ENCODE peak calls at places on chromosomes 12 and 14, in ten cellular contexts. O, F, U, S, M, A, N, L, C and R are unnamed samples.

GRCh38 chr14:67999290-67999689 is 179.7 kb downstream of the RAD51B start:
- DNase-seq in O (no peak), F (peak), U (no peak), S (no peak), M (no peak), A (no peak), N (no peak), L (no peak), C (no peak), R (peak)

GRCh38 chr12:92183575-92183974 is 37.9 kb upstream of the BTG1 start:
- DNase-seq in O (no peak), F (no peak), U (no peak), S (no peak), M (no peak), A (no peak), N (no peak), L (no peak), C (no peak), R (no peak)

GRCh38 chr14:102588821-102589220 is 3.6 kb upstream of the RCOR1 start:
- DNase-seq in O (no peak), F (no peak), U (no peak), S (no peak), M (no peak), A (no peak), N (no peak), L (no peak), C (no peak), R (no peak)

GRCh38 chr14:28762949-28763313 is 3.7 kb upstream of the FOXG1 start:
- DNase-seq in O (no peak), F (no peak), U (no peak), S (no peak), M (no peak), A (no peak), N (no peak), L (no peak), C (no peak), R (no peak)

GRCh38 chr12:51511546-51512260 is 79.3 kb upstream of the SCN8A start:
- DNase-seq in O (no peak), F (no peak), U (no peak), S (no peak), M (no peak), A (peak), N (no peak), L (no peak), C (no peak), R (no peak)

GRCh38 chr14:59018978-59019377 is 169.5 kb upstream of the DAAM1 start:
- DNase-seq in O (peak), F (peak), U (no peak), S (no peak), M (no peak), A (peak), N (no peak), L (no peak), C (no peak), R (peak)

GRCh38 chr14:63875311-63875710 is 22.5 kb downstream of the SYNE2 start:
- DNase-seq in O (peak), F (peak), U (no peak), S (peak), M (no peak), A (no peak), N (no peak), L (no peak), C (no peak), R (peak)

GRCh38 chr12:52164624-52165023 is 27.2 kb downstream of the KRT80 start:
- DNase-seq in O (peak), F (no peak), U (no peak), S (no peak), M (no peak), A (no peak), N (peak), L (no peak), C (no peak), R (peak)

GRCh38 chr12:111450676-111451075 is 45.0 kb downstream of the SH2B3 start:
- DNase-seq in O (no peak), F (no peak), U (no peak), S (peak), M (no peak), A (peak), N (no peak), L (peak), C (peak), R (no peak)

GRCh38 chr14:96062506-96062905 is 23.3 kb downstream of the C14orf132 start:
- DNase-seq in O (no peak), F (no peak), U (no peak), S (no peak), M (no peak), A (peak), N (no peak), L (no peak), C (no peak), R (no peak)

GRCh38 chr12:133106253-133106652 is 23.8 kb downstream of the ZNF891 start:
- DNase-seq in O (peak), F (peak), U (no peak), S (no peak), M (no peak), A (no peak), N (no peak), L (no peak), C (no peak), R (no peak)

GRCh38 chr12:80045594-80045993 is 53.7 kb upstream of the OTOGL start:
- DNase-seq in O (no peak), F (peak), U (peak), S (no peak), M (no peak), A (no peak), N (no peak), L (no peak), C (no peak), R (peak)

GRCh38 chr12:98757455-98757854 is 112.4 kb downstream of the APAF1 start:
- DNase-seq in O (no peak), F (no peak), U (no peak), S (no peak), M (no peak), A (no peak), N (no peak), L (peak), C (no peak), R (no peak)

GRCh38 chr14:58428011-58428807 is 690 bp downstream of the KIAA0586 start:
- DNase-seq in O (peak), F (peak), U (no peak), S (peak), M (peak), A (peak), N (peak), L (no peak), C (no peak), R (peak)

GRCh38 chr12:57724003-57724935 is 14.3 kb downstream of the AGAP2 start:
- DNase-seq in O (no peak), F (no peak), U (no peak), S (no peak), M (no peak), A (peak), N (no peak), L (no peak), C (no peak), R (no peak)

GRCh38 chr12:85947286-85947685 is 73.2 kb downstream of the NTS start:
- DNase-seq in O (no peak), F (no peak), U (no peak), S (no peak), M (no peak), A (peak), N (no peak), L (no peak), C (no peak), R (no peak)

GRCh38 chr12:65972149-65972548 is 147.9 kb downstream of the HMGA2 start:
- DNase-seq in O (no peak), F (no peak), U (no peak), S (no peak), M (no peak), A (no peak), N (no peak), L (no peak), C (no peak), R (no peak)

DNA sequence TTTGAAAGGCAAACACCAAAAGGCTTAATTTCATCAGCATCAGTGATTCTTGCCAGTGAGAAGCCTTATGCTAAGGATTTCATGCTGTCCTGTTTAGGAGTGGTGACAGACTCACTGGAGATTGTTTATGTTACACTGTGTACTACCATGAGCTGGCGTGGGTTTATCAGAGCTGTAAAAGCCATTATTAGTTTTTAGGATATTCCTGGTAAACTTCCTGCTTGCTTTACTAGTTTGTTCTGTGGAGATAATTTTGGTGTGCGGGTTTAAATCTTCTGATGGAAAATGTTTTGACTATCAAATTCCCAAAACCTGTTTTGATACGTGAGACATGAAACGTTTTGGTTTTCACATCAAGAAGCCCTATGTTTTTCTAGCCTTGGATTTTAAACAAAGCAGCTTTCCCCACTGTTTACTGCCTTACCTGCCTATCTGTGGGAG is 15.2 kb downstream of the PPFIBP1 start:
- DNase-seq in O (no peak), F (peak), U (no peak), S (no peak), M (no peak), A (no peak), N (no peak), L (no peak), C (no peak), R (peak)
- H3K4me3 ChIP-seq in O (no peak), F (no peak), U (no peak), S (no peak), M (no peak), A (no peak), N (no peak), L (no peak), C (no peak), R (no peak)

GRCh38 chr12:18849080-18849479 is 111.2 kb downstream of the CAPZA3 start:
- DNase-seq in O (peak), F (no peak), U (peak), S (no peak), M (no peak), A (no peak), N (no peak), L (no peak), C (no peak), R (peak)

GRCh38 chr12:18857656-18858055 is 119.7 kb downstream of the CAPZA3 start:
- DNase-seq in O (no peak), F (no peak), U (no peak), S (no peak), M (no peak), A (no peak), N (no peak), L (no peak), C (no peak), R (no peak)

GRCh38 chr12:18849761-18850160 is 111.8 kb downstream of the CAPZA3 start:
- DNase-seq in O (no peak), F (peak), U (no peak), S (no peak), M (no peak), A (no peak), N (no peak), L (no peak), C (no peak), R (peak)

GRCh38 chr12:18850752-18851151 is 112.8 kb downstream of the CAPZA3 start:
- DNase-seq in O (no peak), F (no peak), U (no peak), S (no peak), M (no peak), A (no peak), N (no peak), L (no peak), C (no peak), R (no peak)

DNA sequence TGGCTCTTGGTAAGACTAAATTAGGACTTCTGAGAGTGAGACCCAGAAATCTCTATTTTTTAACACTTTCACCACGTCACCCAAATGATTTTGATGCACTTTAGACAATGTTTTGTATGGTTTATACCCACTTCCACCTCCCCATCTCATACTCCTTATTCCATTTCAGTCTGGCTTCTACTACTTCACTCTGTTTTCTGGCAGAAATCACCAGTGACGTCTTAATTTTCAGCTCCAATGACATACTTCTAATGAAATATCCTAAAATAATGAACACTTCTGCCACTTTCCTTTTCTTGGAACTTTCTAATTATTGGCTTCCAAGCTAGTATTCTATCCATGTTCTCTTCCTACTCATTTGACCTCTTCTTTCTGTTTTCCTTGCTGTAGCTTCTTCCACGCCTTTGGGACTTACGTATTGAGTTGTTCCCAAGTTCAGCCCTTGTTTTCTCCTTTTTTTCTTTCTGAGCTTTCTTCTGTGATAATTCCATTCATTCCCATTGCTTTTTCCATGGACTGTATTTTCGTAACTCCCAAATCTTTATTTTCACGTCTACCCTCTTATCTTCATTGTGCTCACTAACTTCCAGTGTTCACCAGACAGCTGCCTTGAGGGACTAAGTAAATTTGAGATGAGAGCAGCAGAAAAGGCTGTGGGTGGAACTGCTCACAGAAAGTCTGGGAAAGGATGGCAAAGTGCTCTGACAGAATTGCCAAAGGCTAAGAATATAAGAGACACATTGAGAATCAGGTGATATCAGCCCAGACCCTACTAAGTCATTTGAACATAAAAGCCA is 115.8 kb downstream of the CAPZA3 start:
- DNase-seq in O (no peak), F (no peak), U (no peak), S (no peak), M (no peak), A (no peak), N (no peak), L (no peak), C (no peak), R (no peak)
- TF ChIP-seq CTCF in O (no peak), F (no peak), U (no peak), S (no peak), M (no peak), A (no peak), N (no peak), L (no peak), C (no peak), R (no peak)

GRCh38 chr12:109540526-109541411 is 32.5 kb downstream of the MMAB start:
- DNase-seq in O (no peak), F (no peak), U (no peak), S (no peak), M (no peak), A (no peak), N (peak), L (no peak), C (no peak), R (no peak)
- H3K4me3 ChIP-seq in O (no peak), F (no peak), U (no peak), S (no peak), M (no peak), A (no peak), N (no peak), L (no peak), C (no peak), R (no peak)

DNA sequence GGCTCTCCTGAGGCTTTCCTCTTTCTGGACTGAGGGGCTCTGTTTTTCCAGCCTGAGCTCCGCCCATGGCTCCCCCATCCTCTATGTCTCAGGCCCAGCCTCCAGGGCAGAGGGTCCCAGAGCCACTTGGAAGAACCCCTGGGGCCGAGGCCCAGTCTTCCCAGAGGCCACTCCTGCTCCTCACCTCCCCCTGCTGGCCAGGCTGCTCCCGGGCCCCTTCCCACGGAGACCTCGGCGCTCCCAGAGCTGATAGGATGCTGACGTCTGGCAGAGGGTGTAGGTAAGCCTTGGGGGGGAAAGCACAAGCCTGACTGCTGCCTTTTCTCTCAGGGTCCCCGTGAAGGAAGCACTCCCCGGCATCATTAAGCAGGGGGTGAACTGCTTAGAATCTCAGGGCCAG is 51.4 kb downstream of the ERH start:
- DNase-seq in O (peak), F (peak), U (no peak), S (peak), M (no peak), A (peak), N (no peak), L (no peak), C (peak), R (peak)
- TF ChIP-seq CTCF in O (peak), F (peak), U (peak), S (peak), M (no peak), A (peak), N (peak), L (peak), C (peak), R (peak)

DNA sequence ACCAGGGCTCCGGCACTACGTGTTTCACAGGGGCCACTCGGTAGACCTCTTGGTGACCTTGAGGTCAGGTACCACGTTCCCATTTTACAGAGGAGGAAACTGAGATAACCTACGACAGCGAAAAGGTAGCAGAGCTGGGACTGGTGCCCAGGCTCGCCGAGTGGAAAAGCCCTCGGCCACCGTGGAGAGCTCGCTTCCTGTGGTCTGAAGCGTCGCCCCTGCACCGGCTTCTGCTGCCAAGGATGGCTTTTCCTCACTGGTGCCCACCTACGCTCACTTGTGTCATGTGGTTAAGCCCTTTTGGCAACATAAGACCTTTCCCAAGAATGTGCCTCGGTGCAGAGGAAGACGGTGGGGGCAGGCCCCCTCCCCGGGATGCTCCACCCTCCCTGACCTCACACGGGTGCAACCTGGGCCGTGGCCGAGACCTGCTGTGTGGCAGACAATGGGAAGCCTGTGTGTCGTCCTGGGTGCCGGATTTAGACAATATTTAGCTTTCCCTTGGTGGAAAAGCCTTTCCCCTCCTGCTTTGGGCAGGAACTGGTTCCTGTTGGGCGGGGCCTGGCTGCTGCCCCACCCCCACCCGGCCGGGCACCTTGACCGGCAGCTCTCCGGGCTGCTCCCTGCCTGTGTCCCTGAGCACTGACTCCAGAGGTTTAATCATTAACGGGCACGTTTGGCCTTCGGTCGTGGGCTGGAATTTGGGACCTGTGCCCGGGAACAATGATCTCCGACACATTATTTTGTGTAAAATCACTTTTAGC is 32.4 kb upstream of the PPP1R13B start:
- DNase-seq in O (peak), F (peak), U (peak), S (peak), M (no peak), A (peak), N (peak), L (no peak), C (peak), R (no peak)
- H3K4me3 ChIP-seq in O (peak), F (peak), U (peak), S (peak), M (peak), A (no peak), N (peak), L (peak), C (peak), R (peak)

GRCh38 chr14:51396222-51396815 is 156.3 kb downstream of the TMX1 start:
- DNase-seq in O (peak), F (peak), U (peak), S (no peak), M (no peak), A (no peak), N (no peak), L (peak), C (no peak), R (peak)

GRCh38 chr14:51401756-51402155 is 161.7 kb downstream of the TMX1 start:
- DNase-seq in O (no peak), F (peak), U (no peak), S (no peak), M (no peak), A (no peak), N (no peak), L (no peak), C (no peak), R (no peak)

GRCh38 chr14:51400142-51400541 is 160.1 kb downstream of the TMX1 start:
- DNase-seq in O (no peak), F (no peak), U (no peak), S (no peak), M (no peak), A (no peak), N (no peak), L (no peak), C (no peak), R (peak)

GRCh38 chr14:51401272-51401671 is 161.2 kb downstream of the TMX1 start:
- DNase-seq in O (peak), F (peak), U (no peak), S (no peak), M (no peak), A (no peak), N (no peak), L (no peak), C (no peak), R (no peak)

DNA sequence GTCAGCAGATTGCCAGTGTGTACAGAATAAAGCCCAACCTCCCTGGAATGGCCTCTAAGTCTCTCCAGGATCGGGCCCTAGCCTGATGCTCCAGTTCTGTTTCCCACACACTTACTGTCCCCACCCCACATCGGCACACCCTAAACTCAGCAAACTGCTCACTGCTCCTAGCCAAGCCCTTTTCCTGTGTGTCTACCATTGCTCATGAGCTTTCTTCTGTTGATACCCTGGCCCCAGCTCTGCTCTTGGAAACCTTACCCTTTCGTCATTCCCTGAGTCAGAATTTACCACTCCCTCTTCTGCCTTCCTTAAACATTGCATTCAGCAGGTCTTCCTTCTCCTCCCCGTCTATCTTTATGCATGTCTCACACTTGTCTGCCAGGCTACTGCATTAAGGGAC is 158.9 kb downstream of the TMX1 start:
- DNase-seq in O (peak), F (peak), U (peak), S (no peak), M (no peak), A (no peak), N (no peak), L (no peak), C (no peak), R (peak)
- TF ChIP-seq CTCF in O (no peak), F (no peak), U (no peak), S (no peak), M (no peak), A (peak), N (no peak), L (no peak), C (no peak), R (peak)

GRCh38 chr14:37859177-37859576 is 263.7 kb downstream of the TTC6 start:
- DNase-seq in O (no peak), F (no peak), U (no peak), S (no peak), M (no peak), A (no peak), N (no peak), L (no peak), C (no peak), R (no peak)

GRCh38 chr14:37864128-37864527 is 268.7 kb downstream of the TTC6 start:
- DNase-seq in O (no peak), F (no peak), U (no peak), S (no peak), M (no peak), A (no peak), N (no peak), L (no peak), C (no peak), R (no peak)

GRCh38 chr14:37864861-37865718 is 269.7 kb downstream of the TTC6 start:
- DNase-seq in O (peak), F (no peak), U (no peak), S (no peak), M (no peak), A (no peak), N (peak), L (peak), C (no peak), R (peak)

GRCh38 chr14:37858733-37859132 is 263.3 kb downstream of the TTC6 start:
- DNase-seq in O (no peak), F (no peak), U (no peak), S (no peak), M (no peak), A (no peak), N (peak), L (no peak), C (no peak), R (no peak)

GRCh38 chr14:37862263-37862662 is 266.8 kb downstream of the TTC6 start:
- DNase-seq in O (no peak), F (no peak), U (no peak), S (no peak), M (no peak), A (no peak), N (no peak), L (no peak), C (no peak), R (no peak)
- H3K4me3 ChIP-seq in O (no peak), F (no peak), U (no peak), S (no peak), M (no peak), A (no peak), N (no peak), L (no peak), C (no peak), R (no peak)